ENCODE peak calls at places on chromosome 22, in five cellular contexts. Z is iris pigment epithelial cell; Y is EH; J is stimulated activated CD4-positive, alpha-beta T cell treated with anti-CD3 and anti-CD28 coated beads, Interleukin-1b, Interleukin-23, amount 100 ng/mL, for 1 hour; Q is adrenal gland. S is an unnamed sample.

GRCh38 chr22:49838771-49839717 is 11.4 kb upstream of the BRD1 start:
- DNase-seq in Z (peak), Y (no peak), Q (no peak), J (peak), S (peak)

GRCh38 chr22:19758896-19759458 is 1.6 kb upstream of the TBX1 start:
- DNase-seq in J (no peak), Y (no peak), Z (no peak), Q (no peak), S (no peak)

GRCh38 chr22:49423125-49423650 is 404.5 kb downstream of the BRD1 start:
- DNase-seq in Z (no peak), Q (peak), J (no peak), Y (no peak), S (peak)

GRCh38 chr22:19620742-19621371 is 93.4 kb upstream of the SEPTIN5 start:
- DNase-seq in J (no peak), Y (no peak), Z (peak), Q (peak), S (peak)

GRCh38 chr22:20024225-20025087 is 3.5 kb downstream of the TANGO2 start:
- DNase-seq in Z (no peak), Y (no peak), Q (peak), J (no peak), S (peak)

GRCh38 chr22:33405194-33405593 is 347.0 kb upstream of the SYN3 start:
- DNase-seq in Z (no peak), Y (peak), J (no peak), Q (no peak), S (no peak)

GRCh38 chr22:39144101-39144815 is 8.2 kb downstream of the CBX7 start:
- DNase-seq in Q (peak), J (no peak), Y (peak), Z (peak), S (peak)

GRCh38 chr22:32880906-32881596 is 79.5 kb downstream of the TIMP3 start:
- DNase-seq in Y (peak), Z (peak), Q (peak), J (no peak), S (no peak)

GRCh38 chr22:46699091-46699490 is 39.0 kb downstream of the CERK start:
- DNase-seq in J (no peak), Z (no peak), Q (no peak), Y (no peak), S (peak)

GRCh38 chr22:23509571-23510302 is 70.4 kb downstream of the IGLL1 start:
- DNase-seq in J (no peak), Z (peak), Q (no peak), Y (peak), S (peak)

GRCh38 chr22:32861330-32861729 is 59.8 kb downstream of the TIMP3 start:
- DNase-seq in Z (no peak), Q (no peak), J (no peak), Y (no peak), S (no peak)

GRCh38 chr22:33481550-33481949 is 423.4 kb upstream of the SYN3 start:
- DNase-seq in J (no peak), Z (no peak), Q (no peak), Y (no peak), S (no peak)

GRCh38 chr22:27206001-27206746 is 548.8 kb downstream of the MIAT start:
- DNase-seq in Y (no peak), J (no peak), Q (no peak), Z (peak), S (no peak)

GRCh38 chr22:21661991-21662390 is 3.8 kb upstream of the PPIL2 start:
- DNase-seq in Y (no peak), Q (no peak), J (no peak), Z (no peak), S (peak)

GRCh38 chr22:46176508-46177003 is 26.2 kb downstream of the PPARA start:
- DNase-seq in Q (peak), Z (no peak), Y (no peak), J (no peak), S (no peak)

GRCh38 chr22:26669060-26669481 is 11.7 kb downstream of the MIAT start:
- DNase-seq in Y (peak), Z (no peak), Q (no peak), J (no peak), S (peak)

GRCh38 chr22:30305519-30305905 is 16.2 kb upstream of the CASTOR1 start:
- DNase-seq in Y (peak), Z (peak), Q (peak), J (no peak), S (no peak)

GRCh38 chr22:23498811-23499798 is 81.0 kb downstream of the IGLL1 start:
- DNase-seq in Z (no peak), Y (no peak), Q (no peak), J (no peak), S (peak)

GRCh38 chr22:37862570-37863325 is 13.5 kb downstream of the EIF3L start:
- DNase-seq in Y (no peak), J (no peak), Q (no peak), Z (no peak), S (no peak)

GRCh38 chr22:32830473-32830872 is 29.0 kb downstream of the TIMP3 start:
- DNase-seq in Z (no peak), J (no peak), Y (no peak), Q (peak), S (no peak)

GRCh38 chr22:46117206-46118199 is 32.8 kb upstream of the PPARA start:
- DNase-seq in Z (no peak), Y (no peak), Q (no peak), J (no peak), S (no peak)

GRCh38 chr22:38973289-38974169 is 8.6 kb upstream of the APOBEC3B start:
- DNase-seq in Y (peak), Q (peak), Z (peak), J (no peak), S (peak)

GRCh38 chr22:30591191-30591587 is 521 bp downstream of the PES1 start:
- DNase-seq in Q (no peak), Z (peak), Y (peak), J (no peak), S (peak)

GRCh38 chr22:36435516-36436415 is 45.7 kb downstream of the TXN2 start:
- DNase-seq in J (peak), Z (no peak), Y (no peak), Q (no peak), S (peak)

GRCh38 chr22:45776313-45776585 is 104.6 kb downstream of the ATXN10 start:
- DNase-seq in Q (no peak), J (no peak), Y (no peak), Z (no peak), S (no peak)

GRCh38 chr22:23075050-23075449 is 4.7 kb downstream of the GNAZ start:
- DNase-seq in J (no peak), Q (no peak), Y (no peak), Z (no peak), S (peak)

GRCh38 chr22:40764743-40765441 is 54.3 kb downstream of the SLC25A17 start:
- DNase-seq in Q (no peak), J (no peak), Y (peak), Z (no peak), S (no peak)

GRCh38 chr22:23269441-23270211 is 89.3 kb downstream of the BCR start:
- DNase-seq in Q (no peak), Y (no peak), J (no peak), Z (no peak), S (no peak)

GRCh38 chr22:42662114-42663021 is 13.2 kb upstream of the CYB5R3 start:
- DNase-seq in Q (peak), Z (peak), J (peak), Y (peak), S (peak)

GRCh38 chr22:19576460-19577421 is 52.5 kb upstream of the CLDN5 start:
- DNase-seq in Z (peak), Y (peak), J (no peak), Q (no peak), S (peak)

GRCh38 chr22:49334589-49334873 is 493.1 kb downstream of the BRD1 start:
- DNase-seq in Y (no peak), Q (no peak), J (no peak), Z (no peak), S (peak)

GRCh38 chr22:42664976-42665831 is 16.0 kb upstream of the CYB5R3 start:
- DNase-seq in Z (no peak), Y (no peak), Q (no peak), J (no peak), S (peak)

GRCh38 chr22:23763579-23764331 is 965 bp downstream of the C22orf15 start:
- DNase-seq in Y (no peak), Z (no peak), Q (no peak), J (no peak), S (peak)

GRCh38 chr22:16824718-16825687 is at the start of gene XKR3:
- DNase-seq in Z (no peak), J (no peak), Q (no peak), Y (no peak), S (no peak)

GRCh38 chr22:47593911-47594311 is 831.5 kb downstream of the TBC1D22A start:
- DNase-seq in Y (no peak), J (no peak), Z (no peak), Q (no peak), S (no peak)

GRCh38 chr22:50085211-50085999 is at the start of gene MLC1:
- DNase-seq in J (no peak), Q (no peak), Z (no peak), Y (peak), S (peak)